ENCODE peak calls at places on chromosomes 11 and 22, in ten cellular contexts. One of them, this sample, is unnamed.

GRCh38 chr11:94938399-94939055 is 34.8 kb downstream of the CWC15 start:
- DNase-seq in NCI-H2081: peak
- DNase-seq in CD8-positive, alpha-beta memory T cell: no peak
- DNase-seq in T1000: no peak
- DNase-seq in activated T-cell treated with anti-CD3 and anti-CD28 coated beads for 1 hour: no peak
- DNase-seq in sigmoid colon: peak
- DNase-seq in COR-L47: peak
- DNase-seq in right lobe of liver: peak
- DNase-seq in HFF-Myc: no peak
- DNase-seq in occipital lobe: no peak
- DNase-seq in this sample: no peak

GRCh38 chr11:77223797-77224196 is 77.7 kb downstream of the GDPD4 start:
- DNase-seq in NCI-H2081: no peak
- DNase-seq in CD8-positive, alpha-beta memory T cell: no peak
- DNase-seq in T1000: no peak
- DNase-seq in activated T-cell treated with anti-CD3 and anti-CD28 coated beads for 1 hour: no peak
- DNase-seq in sigmoid colon: no peak
- DNase-seq in COR-L47: no peak
- DNase-seq in right lobe of liver: no peak
- DNase-seq in HFF-Myc: no peak
- DNase-seq in occipital lobe: no peak
- DNase-seq in this sample: no peak

GRCh38 chr11:130068986-130069683 is 559 bp upstream of the APLP2 start:
- DNase-seq in NCI-H2081: peak
- DNase-seq in CD8-positive, alpha-beta memory T cell: peak
- DNase-seq in T1000: peak
- DNase-seq in activated T-cell treated with anti-CD3 and anti-CD28 coated beads for 1 hour: peak
- DNase-seq in sigmoid colon: peak
- DNase-seq in COR-L47: peak
- DNase-seq in right lobe of liver: peak
- DNase-seq in HFF-Myc: peak
- DNase-seq in occipital lobe: peak
- DNase-seq in this sample: peak

GRCh38 chr11:96229354-96229973 is 113.5 kb downstream of the MAML2 start:
- DNase-seq in NCI-H2081: no peak
- DNase-seq in CD8-positive, alpha-beta memory T cell: no peak
- DNase-seq in T1000: no peak
- DNase-seq in activated T-cell treated with anti-CD3 and anti-CD28 coated beads for 1 hour: no peak
- DNase-seq in sigmoid colon: no peak
- DNase-seq in COR-L47: no peak
- DNase-seq in right lobe of liver: no peak
- DNase-seq in HFF-Myc: no peak
- DNase-seq in occipital lobe: no peak
- DNase-seq in this sample: peak

GRCh38 chr11:125165111-125165663 is 636 bp downstream of the PKNOX2 start:
- DNase-seq in NCI-H2081: no peak
- DNase-seq in CD8-positive, alpha-beta memory T cell: no peak
- DNase-seq in T1000: no peak
- DNase-seq in activated T-cell treated with anti-CD3 and anti-CD28 coated beads for 1 hour: no peak
- DNase-seq in sigmoid colon: peak
- DNase-seq in COR-L47: peak
- DNase-seq in right lobe of liver: peak
- DNase-seq in HFF-Myc: no peak
- DNase-seq in occipital lobe: no peak
- DNase-seq in this sample: no peak

GRCh38 chr22:50001388-50002231 is 11.0 kb downstream of the IL17REL start:
- DNase-seq in NCI-H2081: peak
- DNase-seq in CD8-positive, alpha-beta memory T cell: no peak
- DNase-seq in T1000: no peak
- DNase-seq in activated T-cell treated with anti-CD3 and anti-CD28 coated beads for 1 hour: no peak
- DNase-seq in sigmoid colon: no peak
- DNase-seq in COR-L47: peak
- DNase-seq in right lobe of liver: no peak
- DNase-seq in HFF-Myc: no peak
- DNase-seq in occipital lobe: no peak
- DNase-seq in this sample: no peak

GRCh38 chr11:117239295-117239694 is 6.8 kb downstream of the RNF214 start:
- DNase-seq in NCI-H2081: no peak
- DNase-seq in CD8-positive, alpha-beta memory T cell: no peak
- DNase-seq in T1000: peak
- DNase-seq in activated T-cell treated with anti-CD3 and anti-CD28 coated beads for 1 hour: no peak
- DNase-seq in sigmoid colon: no peak
- DNase-seq in COR-L47: no peak
- DNase-seq in right lobe of liver: no peak
- DNase-seq in HFF-Myc: peak
- DNase-seq in occipital lobe: no peak
- DNase-seq in this sample: no peak

GRCh38 chr11:93220078-93220477 is 22.3 kb upstream of the SLC36A4 start:
- DNase-seq in NCI-H2081: no peak
- DNase-seq in CD8-positive, alpha-beta memory T cell: no peak
- DNase-seq in T1000: no peak
- DNase-seq in activated T-cell treated with anti-CD3 and anti-CD28 coated beads for 1 hour: no peak
- DNase-seq in sigmoid colon: no peak
- DNase-seq in COR-L47: no peak
- DNase-seq in right lobe of liver: no peak
- DNase-seq in HFF-Myc: no peak
- DNase-seq in occipital lobe: no peak
- DNase-seq in this sample: no peak

This sample was measured in AML-193.